ENCODE peak calls at places on chromosomes 13 and 19, in nine cellular contexts. K, N, L, V, Y, S, T, P and M are unnamed samples.

GRCh38 chr19:8476524-8476923 is 25.9 kb downstream of the PRAM1 start:
- DNase-seq in K (no peak), N (no peak), L (no peak), V (no peak), Y (no peak), S (no peak), T (no peak), P (no peak), M (no peak)

GRCh38 chr13:24008679-24009078 is 111.4 kb upstream of the C1QTNF9B start:
- DNase-seq in K (no peak), N (no peak), L (no peak), V (peak), Y (no peak), S (no peak), T (no peak), P (peak), M (no peak)

GRCh38 chr19:50486823-50487515 is 10.3 kb upstream of the GARIN5A start:
- DNase-seq in K (no peak), N (peak), L (peak), V (peak), Y (peak), S (peak), T (peak), P (peak), M (peak)

GRCh38 chr19:7506385-7507328 is 9.2 kb upstream of the ZNF358 start:
- DNase-seq in K (peak), N (peak), L (peak), V (peak), Y (peak), S (peak), T (peak), P (peak), M (peak)

GRCh38 chr13:41054212-41054877 is 7.0 kb upstream of the WBP4 start:
- DNase-seq in K (peak), N (peak), L (peak), V (peak), Y (peak), S (no peak), T (peak), P (peak), M (peak)

GRCh38 chr19:41407271-41407670 is 9.7 kb downstream of the BCKDHA start:
- DNase-seq in K (no peak), N (peak), L (no peak), V (no peak), Y (no peak), S (no peak), T (no peak), P (no peak), M (peak)

GRCh38 chr19:46487802-46488445 is 7.7 kb downstream of the PNMA8B start:
- DNase-seq in K (peak), N (peak), L (peak), V (peak), Y (peak), S (peak), T (peak), P (peak), M (peak)

GRCh38 chr19:38559428-38560401 is 58.0 kb downstream of the MAP4K1 start:
- DNase-seq in K (no peak), N (no peak), L (peak), V (peak), Y (peak), S (no peak), T (no peak), P (no peak), M (no peak)

GRCh38 chr13:36310417-36311108 is 12.9 kb upstream of the CCDC169 start:
- DNase-seq in K (no peak), N (no peak), L (no peak), V (no peak), Y (no peak), S (no peak), T (no peak), P (no peak), M (no peak)
- TF ChIP-seq EZH2phosphoT487 in K (no peak), N (no peak), L (no peak), V (no peak), Y (no peak), S (no peak), T (no peak), P (no peak), M (no peak)

GRCh38 chr13:94716016-94716415 is 3.7 kb upstream of the SOX21 start:
- DNase-seq in K (no peak), N (peak), L (no peak), V (no peak), Y (no peak), S (no peak), T (no peak), P (peak), M (peak)
- TF ChIP-seq EZH2phosphoT487 in K (no peak), N (no peak), L (no peak), V (no peak), Y (no peak), S (no peak), T (no peak), P (no peak), M (no peak)

GRCh38 chr19:11017275-11018035 is 56.6 kb downstream of the SMARCA4 start:
- DNase-seq in K (no peak), N (no peak), L (no peak), V (no peak), Y (no peak), S (no peak), T (no peak), P (no peak), M (no peak)
- TF ChIP-seq EZH2phosphoT487 in K (no peak), N (no peak), L (no peak), V (no peak), Y (no peak), S (no peak), T (no peak), P (no peak), M (no peak)

DNA sequence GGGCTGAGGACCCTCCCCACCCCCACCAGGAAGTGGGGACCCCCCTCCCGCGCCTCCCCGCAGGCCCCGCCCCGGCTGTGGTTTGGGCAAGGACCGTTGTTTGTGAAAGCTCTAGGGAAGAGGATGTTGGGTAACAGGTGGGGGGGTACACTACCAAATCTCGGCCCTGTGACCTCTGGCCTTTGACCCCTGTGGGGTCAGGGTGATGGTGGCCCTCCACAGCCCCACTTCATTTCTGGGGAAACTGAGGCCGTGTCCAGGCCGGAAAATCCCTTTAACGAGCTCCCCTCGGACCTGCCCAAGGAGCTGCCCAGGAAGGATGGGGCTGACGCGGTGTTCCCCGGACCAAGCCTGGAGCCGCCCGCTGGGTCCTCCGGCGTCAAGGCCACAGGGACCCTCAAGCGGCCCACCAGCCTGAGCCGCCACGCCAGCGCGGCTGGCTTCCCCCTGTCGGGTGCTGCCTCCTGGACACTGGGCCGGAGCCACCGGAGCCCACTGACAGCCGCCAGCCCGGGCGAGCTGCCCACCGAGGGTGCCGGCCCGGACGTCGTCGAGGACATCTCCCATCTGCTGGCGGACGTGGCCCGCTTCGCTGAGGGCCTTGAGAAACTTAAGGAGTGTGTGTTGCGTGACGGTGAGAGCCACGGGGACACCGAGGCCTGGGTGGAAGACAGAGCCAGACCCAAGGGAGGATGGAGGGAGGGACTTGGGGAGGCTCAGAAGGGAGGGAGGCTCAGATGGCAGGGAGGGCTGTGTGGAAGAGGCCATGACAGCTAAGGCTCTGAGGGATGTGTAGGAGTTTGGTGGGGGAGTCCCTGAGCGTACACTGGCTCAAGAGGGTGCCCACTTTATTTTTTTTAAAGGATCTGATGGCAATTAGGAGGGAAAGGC is 1.4 kb downstream of the ARHGAP45 start:
- DNase-seq in K (no peak), N (no peak), L (peak), V (no peak), Y (peak), S (no peak), T (no peak), P (no peak), M (no peak)
- TF ChIP-seq EZH2phosphoT487 in K (no peak), N (no peak), L (no peak), V (no peak), Y (no peak), S (no peak), T (no peak), P (no peak), M (no peak)

GRCh38 chr19:32666084-32666483 is 8.9 kb downstream of the ANKRD27 start:
- DNase-seq in K (no peak), N (no peak), L (no peak), V (no peak), Y (no peak), S (no peak), T (no peak), P (no peak), M (no peak)
- TF ChIP-seq EZH2phosphoT487 in K (no peak), N (no peak), L (no peak), V (no peak), Y (no peak), S (no peak), T (no peak), P (no peak), M (no peak)

DNA sequence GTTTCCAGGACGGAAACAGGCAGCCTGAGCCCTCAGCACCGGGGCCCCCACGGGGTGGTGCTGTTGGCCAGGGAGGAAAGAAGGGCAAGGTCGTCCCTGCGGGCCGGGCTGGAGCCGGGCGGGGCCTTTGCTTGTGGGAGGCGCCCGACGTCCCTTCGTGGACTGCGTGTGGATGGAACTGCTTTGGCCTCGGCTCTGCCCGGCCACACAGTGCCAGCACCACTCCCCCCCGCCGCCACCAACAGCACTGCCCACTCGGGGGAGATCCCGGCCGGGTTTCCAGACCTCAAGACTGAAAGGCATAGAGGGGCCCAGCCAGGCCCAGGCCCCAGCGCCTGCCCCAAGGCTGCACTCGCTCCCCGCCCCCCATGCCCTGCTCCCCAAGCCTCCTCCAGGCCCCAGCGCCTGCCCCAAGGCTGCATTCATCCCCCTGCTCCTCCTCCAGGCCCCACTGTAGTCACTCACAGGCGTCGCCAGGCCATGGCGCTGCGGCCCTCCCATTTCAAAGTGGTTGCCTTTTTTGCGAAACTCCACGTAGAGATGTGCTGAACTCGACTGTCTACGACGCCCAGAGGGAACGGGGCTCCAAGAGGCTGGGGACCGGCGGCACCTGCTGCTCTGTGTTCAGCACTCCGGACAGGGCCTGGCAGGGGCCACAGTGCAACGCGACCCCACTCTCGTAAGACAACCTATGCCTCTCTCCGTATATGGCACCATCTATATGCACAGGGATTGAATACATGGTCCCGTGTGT is 22.5 kb downstream of the C13orf46 start:
- DNase-seq in K (peak), N (peak), L (peak), V (peak), Y (no peak), S (peak), T (peak), P (peak), M (peak)
- TF ChIP-seq EZH2phosphoT487 in K (no peak), N (no peak), L (no peak), V (no peak), Y (no peak), S (no peak), T (no peak), P (no peak), M (no peak)

DNA sequence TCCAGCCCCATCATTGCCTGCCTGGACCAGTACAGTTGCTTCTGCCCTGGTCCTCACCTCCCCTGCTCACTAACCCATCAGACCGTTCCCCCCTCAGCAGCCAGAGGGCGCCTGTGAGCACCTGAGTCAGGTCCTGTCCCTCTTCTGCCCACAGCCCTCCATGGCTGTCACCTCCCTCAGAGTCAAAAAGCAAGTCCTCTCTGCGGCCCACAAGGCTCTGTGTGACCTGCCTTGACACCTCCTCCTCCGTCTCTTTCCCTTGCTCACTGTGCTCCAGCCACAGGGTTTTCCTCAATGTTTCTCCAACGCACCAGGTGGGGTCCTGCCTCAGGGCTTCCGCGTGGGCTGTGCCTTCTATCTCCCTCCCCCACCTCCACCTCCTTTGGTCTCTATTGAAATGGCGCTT is 29.4 kb upstream of the PTPRS start:
- DNase-seq in K (peak), N (peak), L (peak), V (peak), Y (peak), S (no peak), T (peak), P (peak), M (peak)
- TF ChIP-seq EZH2phosphoT487 in K (no peak), N (no peak), L (no peak), V (no peak), Y (no peak), S (no peak), T (no peak), P (no peak), M (no peak)